ENCODE peak calls at places on chromosomes 1 and 21, in four cellular contexts. K is uterus; A is CD4-positive, alpha-beta T cell; E is CD4-positive, CD25-positive, alpha-beta regulatory T cell. U is an unnamed sample.

GRCh38 chr21:30831194-30831765 is 1.7 kb upstream of the KRTAP7-1 start:
- DNase-seq in E (peak), K (no peak), A (no peak), U (peak)

GRCh38 chr1:58732087-58732486 is 32.2 kb upstream of the MYSM1 start:
- DNase-seq in A (no peak), K (no peak), E (no peak), U (no peak)

GRCh38 chr1:53378932-53379661 is 51.2 kb upstream of the LRP8 start:
- DNase-seq in A (no peak), K (peak), E (no peak), U (no peak)

GRCh38 chr1:7615138-7615537 is 156.0 kb upstream of the VAMP3 start:
- DNase-seq in A (no peak), E (no peak), K (no peak), U (no peak)

GRCh38 chr1:31782066-31782762 is 18.1 kb upstream of the ADGRB2 start:
- DNase-seq in E (no peak), K (no peak), A (no peak), U (no peak)

GRCh38 chr1:65198095-65198494 is 50.1 kb downstream of the AK4 start:
- DNase-seq in K (no peak), E (no peak), A (no peak), U (no peak)

GRCh38 chr1:41386190-41386518 is 24.9 kb downstream of the FOXO6 start:
- DNase-seq in K (no peak), E (no peak), A (no peak), U (no peak)

GRCh38 chr1:20494609-20495311 is 8.8 kb upstream of the CAMK2N1 start:
- DNase-seq in A (no peak), E (no peak), K (no peak), U (no peak)

GRCh38 chr21:44871576-44872265 is 1.8 kb downstream of the PTTG1IP start:
- DNase-seq in K (no peak), A (peak), E (no peak), U (no peak)

GRCh38 chr1:23362218-23362713 is 7.4 kb downstream of the ZNF436 start:
- DNase-seq in K (no peak), A (no peak), E (no peak), U (no peak)

GRCh38 chr1:179817056-179817455 is 60.5 kb downstream of the TOR1AIP2 start:
- DNase-seq in K (no peak), A (no peak), E (no peak), U (no peak)

GRCh38 chr1:243489681-243490080 is 233.8 kb downstream of the SDCCAG8 start:
- DNase-seq in K (no peak), E (no peak), A (no peak), U (no peak)

GRCh38 chr1:243490147-243490546 is 234.3 kb downstream of the SDCCAG8 start:
- DNase-seq in E (no peak), K (no peak), A (no peak), U (no peak)

GRCh38 chr1:243487649-243488227 is 231.9 kb downstream of the SDCCAG8 start:
- DNase-seq in E (no peak), A (no peak), K (no peak), U (no peak)

GRCh38 chr1:243488459-243489163 is 232.8 kb downstream of the SDCCAG8 start:
- DNase-seq in E (no peak), K (no peak), A (no peak), U (no peak)

GRCh38 chr1:243489164-243489527 is 233.3 kb downstream of the SDCCAG8 start:
- DNase-seq in E (no peak), A (no peak), K (no peak), U (no peak)
- H3K27ac ChIP-seq in E (no peak), A (no peak), K (no peak), U (no peak)

DNA sequence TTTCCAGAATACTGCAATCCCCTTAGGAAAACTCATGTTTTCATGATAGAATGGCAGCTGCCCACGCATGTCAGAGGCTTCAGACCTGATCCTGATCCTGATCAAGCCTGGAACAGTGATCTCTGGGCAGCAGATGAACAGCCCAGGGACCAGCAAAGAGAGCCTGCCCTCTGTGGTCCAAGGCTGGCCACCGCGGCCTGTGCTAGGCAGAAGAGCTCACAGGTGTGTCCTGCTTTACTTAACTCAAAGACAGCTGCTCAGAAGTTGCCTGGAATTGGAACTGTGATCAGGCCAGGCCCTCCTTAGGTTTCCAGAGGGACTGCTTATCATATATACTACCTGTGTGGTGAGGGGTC is 21.2 kb upstream of the BCAR3 start:
- DNase-seq in A (no peak), K (no peak), E (no peak), U (no peak)
- H3K27ac ChIP-seq in A (no peak), K (peak), E (no peak), U (no peak)

GRCh38 chr1:205812271-205812877 is 624 bp downstream of the SLC41A1 start:
- DNase-seq in K (peak), A (no peak), E (peak), U (peak)

GRCh38 chr1:205811660-205812059 is 1.3 kb downstream of the SLC41A1 start:
- DNase-seq in K (no peak), E (no peak), A (no peak), U (no peak)

GRCh38 chr1:205810448-205811157 is 2.4 kb downstream of the SLC41A1 start:
- DNase-seq in E (no peak), A (no peak), K (no peak), U (no peak)

GRCh38 chr1:205809942-205810345 is 3.1 kb downstream of the SLC41A1 start:
- DNase-seq in A (no peak), K (no peak), E (no peak), U (no peak)

DNA sequence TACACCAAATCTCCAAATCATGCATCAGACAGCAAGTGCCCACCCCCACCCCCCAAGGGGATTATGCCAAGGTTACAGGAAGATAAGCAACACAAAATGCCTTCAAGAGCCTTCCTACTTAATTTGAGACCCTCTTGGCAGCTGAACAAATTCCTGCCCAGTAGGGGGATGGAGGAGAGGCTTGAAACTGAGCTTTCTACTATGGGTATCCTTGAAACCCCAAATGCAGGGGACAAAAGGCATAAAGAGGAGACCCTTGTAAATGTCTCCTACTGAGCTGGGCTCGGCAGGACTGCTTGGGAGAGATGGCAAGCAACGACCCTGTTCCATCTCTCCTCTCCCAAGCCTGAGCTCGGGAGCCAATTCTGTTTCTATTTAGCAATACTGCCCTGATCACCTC is 3.5 kb downstream of the SLC41A1 start:
- DNase-seq in K (no peak), E (no peak), A (no peak), U (no peak)
- H3K27ac ChIP-seq in K (no peak), E (no peak), A (no peak), U (no peak)

GRCh38 chr1:113552244-113552643 is 161.9 kb downstream of the MAGI3 start:
- DNase-seq in K (no peak), A (no peak), E (no peak), U (no peak)

GRCh38 chr1:113557176-113557575 is 166.9 kb downstream of the MAGI3 start:
- DNase-seq in K (no peak), A (no peak), E (no peak), U (no peak)

DNA sequence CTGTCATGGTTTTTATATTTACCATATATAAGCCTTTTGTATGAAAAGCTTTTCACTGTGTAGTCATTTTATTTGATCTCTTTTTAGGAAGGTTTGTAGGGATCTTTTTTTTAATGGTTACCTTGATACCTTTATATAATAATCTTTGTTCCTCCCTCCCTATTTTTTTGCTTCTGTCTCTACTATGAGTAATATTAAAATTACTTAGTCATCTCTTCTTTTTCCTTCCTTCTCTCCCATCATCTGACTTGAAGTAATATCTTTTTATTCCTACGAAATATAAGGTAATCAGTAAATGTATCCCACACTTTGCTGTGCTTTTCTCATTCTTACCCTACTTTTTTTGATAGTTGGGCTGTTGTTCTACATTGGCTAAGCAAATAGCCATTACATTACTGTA is 161.4 kb downstream of the MAGI3 start:
- DNase-seq in A (no peak), E (no peak), K (no peak), U (no peak)
- H3K27ac ChIP-seq in A (no peak), E (no peak), K (no peak), U (no peak)

DNA sequence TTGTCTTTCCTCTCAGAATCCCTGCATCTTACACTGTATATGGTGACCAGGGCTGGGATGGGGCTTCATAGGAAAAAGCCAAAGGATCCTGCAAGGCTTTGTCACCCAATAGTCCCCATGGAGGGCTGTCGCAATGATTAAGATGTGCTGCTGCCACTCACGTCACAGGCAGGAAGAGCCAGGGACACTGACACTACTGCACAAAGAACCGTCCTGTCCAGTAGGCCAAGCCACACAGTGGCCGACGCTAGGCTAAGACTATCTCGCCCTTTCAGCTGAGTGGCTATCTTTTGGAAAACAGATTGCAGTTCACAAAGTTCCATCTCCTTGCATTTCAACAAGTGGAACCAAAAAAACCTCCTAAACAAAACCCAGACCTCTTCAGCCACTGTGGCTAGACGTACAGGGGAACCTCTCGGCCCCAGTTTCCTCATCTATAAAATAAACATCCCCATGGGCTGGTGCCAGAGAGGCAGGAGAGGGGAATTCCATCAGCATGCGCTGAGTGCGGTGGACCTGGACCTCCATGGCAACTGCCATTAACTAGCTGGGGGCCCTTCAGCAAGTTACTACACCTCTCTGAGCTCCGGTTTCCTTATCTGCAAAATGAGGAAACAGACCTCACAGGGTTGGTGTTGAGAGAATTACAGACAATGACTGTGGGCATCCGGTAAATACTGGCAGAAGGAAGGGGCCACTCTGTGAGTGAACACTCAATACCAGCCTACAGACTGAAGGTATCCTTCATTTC is 8.7 kb downstream of the CAPZB start:
- DNase-seq in A (no peak), K (no peak), E (peak), U (no peak)
- H3K27ac ChIP-seq in A (peak), K (peak), E (peak), U (no peak)

GRCh38 chr21:42525228-42525604 is 11.6 kb downstream of the SLC37A1 start:
- DNase-seq in K (peak), E (no peak), A (no peak), U (peak)
- H3K27ac ChIP-seq in K (peak), E (no peak), A (no peak), U (peak)

DNA sequence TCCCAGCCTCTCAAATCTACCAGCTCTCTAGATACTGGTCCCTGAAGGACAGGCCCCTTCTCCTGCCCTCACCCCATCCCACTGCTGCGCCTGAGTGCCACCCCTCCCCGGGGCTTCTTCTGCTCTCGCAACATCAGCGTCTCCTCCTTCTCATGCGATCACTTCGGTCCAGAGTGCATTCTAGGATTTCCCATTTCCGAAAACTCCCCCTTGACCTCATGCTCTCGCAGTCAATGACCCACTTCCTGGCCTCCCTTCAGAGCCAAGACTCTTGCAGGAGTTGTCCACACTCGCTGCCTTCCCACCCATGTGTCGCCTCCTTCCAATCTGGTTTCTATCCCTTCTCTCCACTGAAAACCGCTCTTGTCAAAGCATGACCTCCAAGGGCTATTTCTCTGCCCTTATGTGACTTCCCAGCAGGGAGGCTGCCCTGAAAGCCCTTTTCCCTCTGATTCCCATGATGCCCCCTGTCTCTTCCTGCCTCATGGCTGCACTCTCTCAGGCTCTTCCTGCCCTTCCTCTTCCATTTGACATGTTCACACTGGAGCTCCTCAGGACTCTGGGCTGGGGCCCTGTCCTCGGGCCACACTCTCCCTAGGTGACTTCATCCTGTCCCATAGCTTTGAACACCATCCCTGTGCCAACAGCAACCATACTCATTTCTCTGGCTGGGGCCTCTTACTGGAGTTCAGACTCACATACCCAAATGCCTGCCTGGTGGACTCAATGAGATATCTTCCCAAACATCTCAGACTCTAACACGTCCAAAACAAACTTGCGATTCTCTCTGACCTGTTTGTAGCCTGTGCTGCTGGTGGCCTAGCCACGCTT is 46.0 kb downstream of the LDLRAD2 start:
- DNase-seq in A (no peak), E (no peak), K (no peak), U (no peak)
- H3K27ac ChIP-seq in A (no peak), E (no peak), K (no peak), U (no peak)

DNA sequence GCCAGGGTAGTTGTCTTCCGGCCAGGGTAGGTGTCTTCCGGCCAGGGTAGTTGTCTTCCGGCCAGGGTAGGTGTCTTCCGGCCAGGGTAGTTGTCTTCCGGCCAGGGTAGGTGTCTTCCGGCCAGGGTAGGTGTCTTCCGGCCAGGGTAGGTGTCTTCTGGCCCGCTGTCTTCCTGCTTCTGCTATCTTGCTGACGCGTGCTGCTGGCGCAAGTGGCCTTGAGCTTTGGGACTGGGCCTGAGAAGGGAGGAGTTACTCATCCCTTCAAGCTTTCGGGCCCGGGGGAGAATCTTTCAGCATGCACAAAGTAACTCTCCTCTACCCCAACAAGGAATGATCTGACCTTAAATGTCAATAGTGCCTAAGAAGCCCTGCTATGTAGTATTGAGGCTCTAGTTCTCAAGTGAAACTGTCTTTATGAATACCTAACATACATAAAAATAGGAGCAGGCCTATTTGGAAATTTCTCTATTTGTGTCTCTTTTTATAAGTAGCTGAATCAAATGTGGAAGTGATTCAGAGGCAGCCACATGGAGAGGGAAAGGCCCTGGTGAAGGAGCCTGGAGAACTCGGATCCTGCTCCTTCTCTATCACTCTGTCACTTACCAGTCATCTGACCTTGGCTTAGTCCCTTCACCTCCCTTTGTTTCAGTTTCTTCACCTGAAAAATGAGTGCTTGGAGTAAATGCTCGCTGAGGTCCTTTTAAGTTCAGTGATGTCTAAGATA is 65.6 kb downstream of the RGL1 start:
- DNase-seq in E (no peak), A (no peak), K (peak), U (no peak)
- H3K27ac ChIP-seq in E (no peak), A (no peak), K (peak), U (no peak)

U was measured in MM.1S.